ENCODE peak calls at places on chromosomes 11 and 22, in eight cellular contexts. H is GM20000, G is foreskin fibroblast, R is fibroblast of villous mesenchyme, P is neural crest cell, C is epithelial cell of esophagus, W is GM13977, J is heart left ventricle. T is an unnamed sample.

GRCh38 chr11:57116654-57117053 is 65.1 kb upstream of the LRRC55 start:
- DNase-seq in W (peak), P (peak), G (peak), J (no peak), H (peak), R (peak), C (peak), T (peak)

GRCh38 chr11:63874511-63874910 is 35.6 kb downstream of the MARK2 start:
- DNase-seq in J (no peak), R (peak), C (no peak), P (no peak), W (no peak), H (no peak), G (no peak), T (no peak)

GRCh38 chr11:128624269-128625170 is 37.2 kb upstream of the ETS1 start:
- DNase-seq in J (no peak), C (no peak), H (peak), W (peak), R (no peak), G (no peak), P (no peak), T (no peak)

GRCh38 chr22:32999039-32999861 is 58.9 kb downstream of the SYN3 start:
- DNase-seq in H (no peak), R (peak), C (peak), J (no peak), G (no peak), W (no peak), P (no peak), T (no peak)

GRCh38 chr22:27612075-27612474 is 189.5 kb downstream of the MN1 start:
- DNase-seq in G (no peak), R (no peak), J (no peak), H (no peak), P (no peak), W (no peak), C (no peak), T (no peak)

GRCh38 chr11:116111546-116111945 is 607.3 kb upstream of the CADM1 start:
- DNase-seq in W (no peak), R (no peak), J (no peak), H (no peak), C (no peak), G (no peak), P (no peak), T (no peak)

GRCh38 chr22:23781533-23781932 is 5.2 kb upstream of the SMARCB1 start:
- DNase-seq in W (no peak), P (no peak), C (peak), J (no peak), R (peak), H (no peak), G (peak), T (no peak)

GRCh38 chr11:12284321-12285050 is 92.9 kb upstream of the PARVA start:
- DNase-seq in J (no peak), R (peak), W (no peak), G (peak), C (peak), P (no peak), H (no peak), T (peak)

GRCh38 chr11:111735262-111736116 is 30.7 kb downstream of the PPP2R1B start:
- DNase-seq in G (peak), J (peak), H (no peak), W (no peak), R (peak), P (no peak), C (peak), T (no peak)

GRCh38 chr11:92180664-92181251 is 43.9 kb upstream of the FAT3 start:
- DNase-seq in H (no peak), R (peak), J (no peak), G (peak), W (no peak), P (no peak), C (peak), T (no peak)

GRCh38 chr11:24697722-24698121 is 200.9 kb downstream of the LUZP2 start:
- DNase-seq in J (no peak), C (peak), H (no peak), R (peak), W (no peak), P (no peak), G (peak), T (no peak)

GRCh38 chr11:117909611-117910382 is 19.4 kb downstream of the TMPRSS13 start:
- DNase-seq in R (no peak), W (no peak), H (no peak), C (no peak), G (no peak), P (no peak), J (no peak), T (no peak)

GRCh38 chr11:118281284-118281683 is 17.2 kb upstream of the MPZL2 start:
- DNase-seq in R (no peak), P (no peak), C (peak), J (no peak), W (peak), G (no peak), H (peak), T (no peak)

GRCh38 chr11:96309001-96309642 is 33.9 kb downstream of the MAML2 start:
- DNase-seq in R (no peak), P (no peak), W (no peak), C (peak), G (peak), J (no peak), H (no peak), T (no peak)

GRCh38 chr22:37639070-37639760 is at the start of gene SH3BP1:
- DNase-seq in W (peak), H (peak), G (peak), J (peak), R (no peak), P (peak), C (peak), T (peak)

GRCh38 chr11:20289732-20290131 is 73.8 kb upstream of the HTATIP2 start:
- DNase-seq in C (no peak), W (no peak), P (no peak), H (no peak), J (no peak), R (no peak), G (no peak), T (no peak)

GRCh38 chr22:44348963-44349950 is 36.5 kb upstream of the SHISAL1 start:
- DNase-seq in J (no peak), H (no peak), R (peak), G (peak), P (no peak), C (no peak), W (no peak), T (no peak)

GRCh38 chr11:134243913-134244312 is 9.2 kb downstream of the THYN1 start:
- DNase-seq in G (no peak), H (no peak), P (no peak), J (no peak), C (no peak), W (no peak), R (no peak), T (no peak)

GRCh38 chr11:102760355-102761035 is 19.9 kb downstream of the MMP10 start:
- DNase-seq in P (no peak), G (peak), H (no peak), J (no peak), C (peak), W (no peak), R (peak), T (no peak)

GRCh38 chr22:44026630-44027511 is 2.8 kb downstream of the PARVB start:
- DNase-seq in G (peak), H (peak), P (no peak), R (peak), J (peak), W (peak), C (no peak), T (peak)

GRCh38 chr22:25008666-25009065 is 56.1 kb downstream of the KIAA1671 start:
- DNase-seq in W (no peak), G (no peak), R (no peak), P (no peak), C (peak), J (no peak), H (no peak), T (no peak)

GRCh38 chr11:114059278-114059983 is at the start of gene ZBTB16:
- DNase-seq in J (peak), R (peak), P (peak), C (peak), G (peak), H (peak), W (peak), T (peak)

GRCh38 chr22:33481550-33481949 is 423.4 kb upstream of the SYN3 start:
- DNase-seq in H (no peak), G (no peak), J (no peak), W (no peak), P (no peak), C (no peak), R (no peak), T (no peak)

GRCh38 chr11:44729718-44730117 is 3.0 kb downstream of the TSPAN18 start:
- DNase-seq in J (no peak), H (peak), C (peak), P (no peak), W (no peak), R (no peak), G (no peak), T (no peak)

GRCh38 chr11:111582163-111582562 is 20.1 kb upstream of the SIK2 start:
- DNase-seq in H (no peak), G (peak), J (no peak), P (no peak), R (no peak), C (no peak), W (no peak), T (no peak)

GRCh38 chr11:83252266-83252665 is 33.9 kb downstream of the CCDC90B start:
- DNase-seq in G (no peak), J (no peak), W (no peak), R (no peak), H (no peak), P (no peak), C (no peak), T (no peak)

GRCh38 chr22:19232620-19233019 is 54.1 kb upstream of the SLC25A1 start:
- DNase-seq in J (no peak), G (no peak), W (no peak), H (no peak), C (no peak), R (no peak), P (no peak), T (no peak)

GRCh38 chr11:113862430-113862829 is 12.9 kb downstream of the USP28 start:
- DNase-seq in H (no peak), J (no peak), W (no peak), G (peak), P (no peak), C (peak), R (peak), T (no peak)

GRCh38 chr22:26835929-26836528 is 178.6 kb downstream of the MIAT start:
- DNase-seq in R (peak), J (no peak), G (peak), P (peak), C (peak), W (peak), H (peak), T (peak)

GRCh38 chr11:122851366-122852011 is 13.2 kb downstream of the CRTAM start:
- DNase-seq in H (no peak), R (no peak), P (no peak), W (peak), G (no peak), C (no peak), J (no peak), T (no peak)

GRCh38 chr11:120280566-120281160 is 40.7 kb downstream of the POU2F3 start:
- DNase-seq in G (no peak), H (no peak), C (no peak), R (no peak), J (no peak), P (no peak), W (no peak), T (no peak)

GRCh38 chr22:36237462-36238347 is 1.6 kb downstream of the APOL2 start:
- DNase-seq in P (no peak), H (peak), J (no peak), W (peak), C (no peak), G (peak), R (peak), T (no peak)

GRCh38 chr11:708511-708910 is 2.5 kb downstream of the EPS8L2 start:
- DNase-seq in J (peak), W (no peak), C (no peak), G (no peak), P (no peak), R (no peak), H (no peak), T (no peak)

GRCh38 chr11:61546663-61547062 is 34.2 kb downstream of the SYT7 start:
- DNase-seq in J (peak), G (peak), H (no peak), C (no peak), W (no peak), P (no peak), R (no peak), T (no peak)

GRCh38 chr11:61545921-61546320 is 35.0 kb downstream of the SYT7 start:
- DNase-seq in H (no peak), G (no peak), P (no peak), W (no peak), R (no peak), C (no peak), J (no peak), T (no peak)

GRCh38 chr11:61543606-61544306 is 35.2 kb downstream of the LRRC10B start:
- DNase-seq in P (no peak), C (peak), R (peak), W (no peak), J (no peak), G (peak), H (peak), T (no peak)

GRCh38 chr11:61544466-61544865 is 35.9 kb downstream of the LRRC10B start:
- DNase-seq in P (no peak), W (no peak), H (no peak), C (no peak), G (peak), R (no peak), J (no peak), T (no peak)

GRCh38 chr11:61545341-61545740 is 35.5 kb downstream of the SYT7 start:
- DNase-seq in R (no peak), H (peak), C (peak), J (no peak), P (no peak), W (peak), G (peak), T (no peak)
- TF ChIP-seq CTCF in R (peak), H (peak), C (peak), J (no peak), P (peak), W (peak), G (peak), T (peak)

GRCh38 chr11:9758676-9759518 is 95.0 kb downstream of the SWAP70 start:
- DNase-seq in R (peak), P (peak), W (peak), H (peak), G (peak), C (peak), J (peak), T (peak)
- TF ChIP-seq CTCF in R (peak), P (no peak), W (peak), H (peak), G (peak), C (peak), J (no peak), T (no peak)

DNA sequence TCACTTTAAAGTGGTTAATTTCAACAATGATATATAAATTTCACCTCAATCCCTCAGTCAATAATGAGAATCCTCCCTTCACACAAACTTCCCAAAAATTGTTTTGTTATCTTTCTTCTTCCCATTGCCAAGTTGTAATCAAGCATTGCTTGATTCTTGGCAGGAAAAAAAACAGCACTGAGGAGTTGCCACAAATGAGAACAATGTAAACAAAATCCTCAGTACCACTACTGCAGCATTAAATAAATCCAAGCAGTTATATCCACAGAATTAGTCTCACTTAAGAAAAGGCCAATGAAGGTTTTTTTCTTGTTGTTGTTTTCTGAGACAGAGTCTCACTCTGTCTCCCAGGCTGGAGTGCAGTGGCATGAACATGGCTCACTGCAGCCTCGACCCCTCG is 38.2 kb downstream of the FAM168A start:
- DNase-seq in W (no peak), H (no peak), R (peak), G (no peak), P (no peak), C (no peak), J (no peak), T (no peak)
- TF ChIP-seq CTCF in W (no peak), H (no peak), R (no peak), G (no peak), P (no peak), C (no peak), J (no peak), T (no peak)

DNA sequence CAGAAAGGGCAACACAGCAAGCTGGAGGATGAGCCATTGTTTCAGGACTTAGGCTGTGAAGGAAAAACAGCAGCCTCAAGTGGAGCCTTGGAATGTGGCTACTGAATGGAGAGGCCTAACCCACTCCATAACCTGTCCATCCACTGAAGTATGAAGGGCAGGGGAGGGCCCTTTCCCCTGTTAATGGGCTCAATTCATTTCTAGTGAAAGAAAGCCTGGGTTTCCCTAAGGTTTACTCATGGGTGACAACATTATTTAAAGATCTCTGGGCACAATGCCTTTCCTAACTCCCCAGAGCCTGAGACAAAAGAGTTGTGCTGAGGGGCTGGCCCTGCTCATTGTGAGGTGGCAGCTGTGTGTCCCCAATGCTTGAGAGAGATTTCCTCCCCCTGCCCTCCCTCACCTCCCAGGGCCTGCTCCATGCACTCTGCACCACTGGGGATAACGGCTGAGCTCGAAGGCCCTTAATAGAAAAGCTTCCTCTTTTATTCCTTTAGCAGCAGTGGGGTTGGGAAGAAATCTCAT is 83.8 kb downstream of the ME3 start:
- DNase-seq in J (no peak), W (no peak), G (no peak), R (no peak), H (no peak), C (no peak), P (peak), T (no peak)
- TF ChIP-seq CTCF in J (no peak), W (no peak), G (no peak), R (no peak), H (no peak), C (no peak), P (no peak), T (no peak)

DNA sequence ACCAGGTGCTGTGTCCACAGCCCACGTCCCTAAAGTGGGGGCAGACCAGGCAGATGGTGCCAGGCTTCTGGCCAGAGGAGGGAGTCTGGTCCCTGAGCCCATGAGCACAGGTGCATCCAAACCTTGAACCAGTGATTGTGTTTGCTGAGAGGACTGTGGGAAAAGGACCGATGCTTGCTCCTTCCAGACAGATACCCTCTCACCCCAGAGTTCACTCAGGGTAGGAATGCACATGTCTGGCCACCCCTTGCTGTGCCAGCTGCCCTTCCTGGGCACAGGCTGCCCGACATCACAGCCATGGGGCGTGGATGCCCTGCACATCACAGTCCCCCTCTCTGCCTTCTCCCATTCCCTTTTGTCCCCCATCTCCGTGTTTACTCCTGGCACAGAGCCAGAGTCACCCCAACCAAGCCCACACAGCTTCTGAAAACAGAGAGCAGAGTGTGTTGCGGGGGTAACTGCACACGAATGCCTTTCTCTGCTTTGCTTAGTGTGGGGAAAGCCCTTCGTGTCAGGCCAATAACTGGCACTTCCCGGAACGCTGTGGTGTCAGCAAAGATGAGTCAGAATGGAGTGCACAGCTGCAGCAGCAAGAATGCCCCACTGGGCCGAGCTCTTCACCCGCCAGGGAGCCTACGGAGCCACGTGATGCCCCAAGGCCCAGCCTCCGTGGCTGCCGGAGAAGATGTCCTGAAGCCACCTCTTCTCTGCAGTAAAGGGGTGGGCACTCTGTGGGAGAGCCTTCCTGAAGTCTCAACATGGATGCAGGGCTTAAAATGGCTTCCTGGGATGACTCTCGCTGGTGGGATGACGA is 7.6 kb downstream of the CARS1 start:
- DNase-seq in P (no peak), W (peak), H (peak), G (peak), J (peak), C (peak), R (peak), T (no peak)
- TF ChIP-seq CTCF in P (no peak), W (peak), H (no peak), G (peak), J (no peak), C (peak), R (peak), T (no peak)

GRCh38 chr22:49237279-49237678 is 590.4 kb downstream of the BRD1 start:
- DNase-seq in P (no peak), J (no peak), R (no peak), G (no peak), W (no peak), H (no peak), C (no peak), T (no peak)

GRCh38 chr22:49238181-49239141 is 589.2 kb downstream of the BRD1 start:
- DNase-seq in P (no peak), W (no peak), R (no peak), H (no peak), J (no peak), G (no peak), C (no peak), T (no peak)

GRCh38 chr22:49235463-49236300 is 592.0 kb downstream of the BRD1 start:
- DNase-seq in G (no peak), J (no peak), R (no peak), C (no peak), W (no peak), P (no peak), H (no peak), T (no peak)

GRCh38 chr22:49237703-49238102 is 590.0 kb downstream of the BRD1 start:
- DNase-seq in P (no peak), R (no peak), G (no peak), H (no peak), W (no peak), J (no peak), C (no peak), T (no peak)

GRCh38 chr22:49236541-49237075 is 591.1 kb downstream of the BRD1 start:
- DNase-seq in C (no peak), R (no peak), J (no peak), G (no peak), W (no peak), H (no peak), P (no peak), T (no peak)
- TF ChIP-seq CTCF in C (no peak), R (no peak), J (no peak), G (no peak), W (no peak), H (no peak), P (no peak), T (no peak)

DNA sequence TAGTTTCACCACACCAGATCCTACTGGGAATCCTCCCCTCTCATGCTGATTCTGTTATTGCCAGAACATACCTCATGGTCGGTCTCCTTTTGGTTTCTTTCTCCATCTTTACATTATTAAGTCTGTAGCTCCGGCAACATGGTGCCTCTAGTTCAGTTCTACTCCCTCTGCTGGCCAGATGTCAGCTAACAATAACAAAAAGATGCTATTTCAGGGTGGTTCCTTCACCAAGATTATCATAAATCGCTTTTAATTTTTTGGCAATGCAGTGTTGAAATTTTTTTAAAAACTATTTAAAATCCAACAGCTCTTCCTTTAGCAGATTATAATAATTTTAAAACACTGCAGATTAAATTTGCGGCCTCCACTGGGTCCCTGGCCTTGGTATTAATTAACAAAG is 492.8 kb upstream of the KIRREL3 start:
- DNase-seq in R (peak), H (no peak), C (peak), J (no peak), W (no peak), P (peak), G (no peak), T (peak)
- TF ChIP-seq CTCF in R (peak), H (peak), C (peak), J (peak), W (peak), P (peak), G (peak), T (peak)

GRCh38 chr11:66467034-66467659 is 442 bp downstream of the PELI3 start:
- DNase-seq in W (peak), R (peak), G (peak), C (peak), P (no peak), H (peak), J (no peak), T (peak)
- TF ChIP-seq CTCF in W (peak), R (peak), G (peak), C (peak), P (peak), H (no peak), J (peak), T (peak)

T was measured in endothelial cell.